ENCODE peak calls at places on chromosomes 1 and 21, in four cellular contexts. R is COLO829, W is NCI-H510A, C is tibial nerve. U is an unnamed sample.
A peak's percentile ranks its signal among the peaks of the same experiment; 100 is the strongest.

GRCh38 chr1:154406572-154406879 is 1.4 kb downstream of the IL6R start:
- DNase-seq in R (no peak), W (no peak), C (no peak), U (no peak)

GRCh38 chr1:34162852-34163766 is 1.9 kb downstream of the CSMD2 start:
- DNase-seq in R (no peak), W (peak; percentile 93), C (peak; percentile 30), U (peak; percentile 89)

GRCh38 chr1:41913025-41913424 is 5.7 kb downstream of the HIVEP3 start:
- DNase-seq in R (no peak), W (peak; percentile 56), C (no peak), U (no peak)

GRCh38 chr1:112524251-112524650 is 15.5 kb downstream of the WNT2B start:
- DNase-seq in R (no peak), W (no peak), C (no peak), U (no peak)

GRCh38 chr1:90694846-90695245 is 22.3 kb downstream of the BARHL2 start:
- DNase-seq in R (no peak), W (no peak), C (no peak), U (no peak)

GRCh38 chr1:59146651-59147358 is 150.1 kb upstream of the FGGY start:
- DNase-seq in R (no peak), W (peak; percentile 16), C (peak; percentile 19), U (no peak)

GRCh38 chr1:107430540-107431228 is 289.8 kb downstream of the NTNG1 start:
- DNase-seq in R (peak; percentile 21), W (peak; percentile 7), C (no peak), U (peak; percentile 78)

GRCh38 chr1:195939844-195940243 is 668.4 kb downstream of the KCNT2 start:
- DNase-seq in R (peak; percentile 28), W (no peak), C (no peak), U (peak; percentile 12)

GRCh38 chr1:240306673-240307072 is 215.0 kb downstream of the FMN2 start:
- DNase-seq in R (no peak), W (no peak), C (no peak), U (no peak)

GRCh38 chr1:10564063-10564462 is 89.3 kb downstream of the PEX14 start:
- DNase-seq in R (no peak), W (no peak), C (no peak), U (no peak)

GRCh38 chr1:39859859-39860812 is 23.2 kb downstream of the TRIT1 start:
- DNase-seq in R (no peak), W (peak; percentile 99), C (no peak), U (no peak)

GRCh38 chr1:55127827-55128343 is 87.3 kb downstream of the USP24 start:
- DNase-seq in R (peak; percentile 4), W (no peak), C (no peak), U (no peak)

GRCh38 chr1:36172983-36173382 is 17.0 kb downstream of the MAP7D1 start:
- DNase-seq in R (no peak), W (no peak), C (no peak), U (no peak)

GRCh38 chr1:169572184-169572583 is 14.1 kb downstream of the F5 start:
- DNase-seq in R (no peak), W (no peak), C (no peak), U (no peak)

GRCh38 chr21:45853703-45854342 is 127.7 kb upstream of the COL6A1 start:
- DNase-seq in R (no peak), W (no peak), C (no peak), U (no peak)

GRCh38 chr1:235275836-235276235 is 52.1 kb downstream of the ARID4B start:
- DNase-seq in R (no peak), W (no peak), C (no peak), U (no peak)

U was measured in NCI-H82.